ENCODE peak calls at places on chromosomes 4 and X, in ten cellular contexts. I, F, N, B, U, J, Y, V, M and W are unnamed samples.

GRCh38 chrX:43860646-43861370 is 21.4 kb downstream of the MAOB start:
- DNase-seq in M (peak; percentile 24), U (no peak), B (no peak), N (peak; percentile 20), Y (no peak), F (peak; percentile 36), V (no peak), I (no peak), J (no peak), W (no peak)

GRCh38 chrX:48022740-48023139 is 16.0 kb downstream of the SPACA5 start:
- DNase-seq in M (no peak), Y (no peak), B (no peak), U (no peak), I (no peak), F (no peak), N (no peak), J (no peak), V (no peak), W (no peak)

GRCh38 chr4:163191999-163192398 is 25.3 kb upstream of the NAF1 start:
- DNase-seq in U (no peak), I (no peak), V (peak; percentile 46), N (no peak), M (no peak), F (peak; percentile 31), B (no peak), Y (no peak), J (no peak), W (no peak)

GRCh38 chr4:48162162-48162561 is 28.1 kb upstream of the TXK start:
- DNase-seq in M (no peak), U (no peak), B (no peak), N (no peak), J (no peak), I (no peak), V (no peak), Y (no peak), F (no peak), W (no peak)

GRCh38 chr4:105246712-105247111 is 100.0 kb downstream of the TET2 start:
- DNase-seq in V (no peak), M (no peak), Y (no peak), N (no peak), F (no peak), I (no peak), J (no peak), U (no peak), B (no peak), W (no peak)

GRCh38 chrX:37887347-37887746 is 40.0 kb upstream of the DYNLT3 start:
- DNase-seq in U (no peak), M (no peak), N (no peak), I (no peak), V (no peak), J (no peak), Y (no peak), B (no peak), F (no peak), W (no peak)

GRCh38 chr4:152325831-152326230 is 210.1 kb downstream of the FBXW7 start:
- DNase-seq in U (no peak), N (no peak), J (no peak), F (no peak), V (no peak), I (no peak), M (no peak), B (no peak), Y (no peak), W (no peak)

GRCh38 chrX:18873189-18873791 is 110.6 kb downstream of the PHKA2 start:
- DNase-seq in Y (no peak), I (peak; percentile 81), B (no peak), J (peak; percentile 68), U (no peak), M (no peak), V (no peak), N (peak; percentile 76), F (peak; percentile 8), W (no peak)

GRCh38 chr4:86679441-86679840 is 85.3 kb downstream of the PTPN13 start:
- DNase-seq in B (no peak), U (no peak), I (no peak), F (no peak), J (no peak), V (no peak), N (no peak), M (no peak), Y (no peak), W (no peak)

GRCh38 chr4:152421576-152421975 is 114.3 kb downstream of the FBXW7 start:
- DNase-seq in M (no peak), V (no peak), N (no peak), F (no peak), I (no peak), B (no peak), J (no peak), U (no peak), Y (no peak), W (no peak)

GRCh38 chrX:18949902-18950301 is 34.0 kb downstream of the PHKA2 start:
- DNase-seq in I (no peak), M (no peak), F (no peak), Y (no peak), B (no peak), J (no peak), U (no peak), V (no peak), N (no peak), W (no peak)

GRCh38 chrX:123961268-123962005 is at the start of gene STAG2:
- DNase-seq in B (peak; percentile 82), F (peak; percentile 73), J (peak; percentile 86), M (peak; percentile 77), N (peak; percentile 66), I (peak; percentile 93), U (peak; percentile 70), Y (no peak), V (peak; percentile 84), W (peak; percentile 68)

GRCh38 chr4:2081540-2081939 is 22.4 kb downstream of the NAT8L start:
- DNase-seq in F (no peak), N (no peak), J (peak; percentile 61), I (peak; percentile 27), M (no peak), U (peak; percentile 19), B (peak; percentile 16), Y (no peak), V (no peak), W (no peak)

GRCh38 chr4:110959041-110959643 is 336.3 kb upstream of the PITX2 start:
- DNase-seq in Y (no peak), J (no peak), F (no peak), B (no peak), M (no peak), N (no peak), V (no peak), I (no peak), U (no peak), W (no peak)

GRCh38 chr4:24140892-24141291 is 251.0 kb upstream of the PPARGC1A start:
- DNase-seq in F (no peak), B (no peak), V (no peak), M (no peak), N (no peak), J (no peak), Y (no peak), U (no peak), I (no peak), W (no peak)

GRCh38 chr4:13164783-13165371 is 319.3 kb downstream of the RAB28 start:
- DNase-seq in N (no peak), V (no peak), J (no peak), F (no peak), Y (no peak), B (no peak), M (no peak), I (no peak), U (no peak), W (no peak)

GRCh38 chr4:77695769-77696168 is 90.1 kb downstream of the CXCL13 start:
- DNase-seq in N (no peak), M (no peak), U (no peak), B (no peak), I (no peak), J (no peak), V (peak; percentile 14), Y (peak; percentile 53), F (peak; percentile 86), W (no peak)

GRCh38 chr4:181685911-181686310 is 557.3 kb upstream of the TENM3 start:
- DNase-seq in F (no peak), B (no peak), M (no peak), Y (no peak), N (no peak), I (no peak), U (no peak), V (no peak), J (no peak), W (no peak)

GRCh38 chr4:144355809-144356757 is 215.6 kb upstream of the GYPA start:
- DNase-seq in B (no peak), N (no peak), M (no peak), U (no peak), V (peak; percentile 11), J (no peak), I (no peak), Y (peak; percentile 12), F (peak; percentile 67), W (peak; percentile 34)

GRCh38 chr4:179415842-179416223 is 1973.6 kb upstream of the AGA start:
- DNase-seq in V (no peak), F (no peak), B (no peak), I (no peak), Y (no peak), J (no peak), N (no peak), U (no peak), M (no peak), W (no peak)
- H3K27ac ChIP-seq in V (no peak overlapping the region), F (no peak overlapping the region), B (no peak overlapping the region), I (no peak overlapping the region), Y (no peak overlapping the region), J (no peak overlapping the region), N (no peak overlapping the region), U (no peak overlapping the region), M (no peak overlapping the region), W (no peak overlapping the region)

DNA sequence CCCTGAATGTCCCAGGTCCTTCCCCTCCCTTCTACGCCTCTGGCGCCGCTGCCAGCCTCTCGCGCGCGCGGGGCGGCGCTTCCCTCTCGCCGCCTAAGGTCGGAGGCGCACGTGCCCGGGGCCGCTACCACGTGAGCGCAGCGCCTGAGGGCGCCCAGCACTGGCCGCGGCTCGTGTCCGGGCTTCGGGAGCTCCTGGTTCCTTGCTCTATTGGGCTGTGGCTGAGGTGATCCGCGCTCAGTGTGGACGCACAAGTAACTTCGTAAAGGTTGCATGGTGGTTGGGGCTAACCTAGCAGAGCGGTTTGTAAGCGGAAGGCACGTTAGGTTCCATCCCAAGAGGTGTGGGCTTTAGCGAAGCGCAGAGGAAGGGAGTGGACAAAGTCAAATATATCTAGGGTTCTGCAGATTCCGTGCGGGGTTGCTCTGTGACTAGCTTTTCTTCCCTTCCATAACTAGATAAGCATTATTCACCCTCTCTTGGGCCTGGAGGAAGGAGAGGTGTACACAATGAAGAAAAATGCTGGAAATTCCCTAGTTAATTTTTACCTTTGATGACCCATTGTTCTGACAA is 1.8 kb downstream of the TLL1 start:
- DNase-seq in N (peak; percentile 3), V (no peak), U (no peak), F (no peak), J (peak; percentile 70), B (no peak), M (peak; percentile 24), Y (no peak), I (peak; percentile 65), W (no peak)
- H3K4me3 ChIP-seq in N (peak overlapping the region; percentile 7), V (no peak overlapping the region), U (peak overlapping the region; percentile 52), F (peak overlapping the region; percentile 62), J (peak overlapping the region; percentile 40), B (peak overlapping the region; percentile 72), M (peak overlapping the region; percentile 38), Y (no peak overlapping the region), I (peak overlapping the region; percentile 57), W (no peak overlapping the region)

GRCh38 chr4:120001850-120002249 is 64.8 kb downstream of the MAD2L1 start:
- DNase-seq in B (no peak), M (no peak), F (no peak), N (no peak), Y (no peak), U (no peak), I (no peak), V (no peak), J (no peak), W (no peak)
- TF ChIP-seq POLR2AphosphoS5 in B (no peak), M (no peak), F (no peak), N (no peak), Y (no peak), U (no peak), I (no peak), V (no peak), J (no peak), W (no peak)

GRCh38 chr4:44674471-44674870 is 3.7 kb upstream of the GUF1 start:
- DNase-seq in Y (no peak), B (no peak), I (no peak), V (no peak), M (no peak), U (no peak), N (no peak), J (no peak), F (no peak), W (peak; percentile 11)
- H3K27ac ChIP-seq in Y (no peak overlapping the region), B (no peak overlapping the region), I (no peak overlapping the region), V (no peak overlapping the region), M (no peak overlapping the region), U (no peak overlapping the region), N (no peak overlapping the region), J (no peak overlapping the region), F (no peak overlapping the region), W (no peak overlapping the region)